ENCODE peak calls at places on chromosome 11, in seven cellular contexts. One of them, this sample, is unnamed.

GRCh38 chr11:109864161-109864661 is 229.0 kb upstream of the ZC3H12C start:
- DNase-seq in EH: peak; percentile 22
- DNase-seq in stimulated activated CD4-positive, alpha-beta T cell treated with anti-CD3 and anti-CD28 coated beads, Interleukin-1b, Interleukin-23, amount 100 ng/mL, for 1 hour: no peak
- DNase-seq in type B pancreatic cell: no peak
- DNase-seq in HEK293T: no peak
- DNase-seq in D341Med: no peak
- DNase-seq in ACHN: no peak
- DNase-seq in this sample: no peak

GRCh38 chr11:1435820-1436467 is 46.2 kb downstream of the BRSK2 start:
- DNase-seq in EH: no peak
- DNase-seq in stimulated activated CD4-positive, alpha-beta T cell treated with anti-CD3 and anti-CD28 coated beads, Interleukin-1b, Interleukin-23, amount 100 ng/mL, for 1 hour: no peak
- DNase-seq in type B pancreatic cell: no peak
- DNase-seq in HEK293T: peak; percentile 32
- DNase-seq in D341Med: peak; percentile 64
- DNase-seq in ACHN: no peak
- DNase-seq in this sample: no peak

GRCh38 chr11:45285931-45286632 is at the start of gene SYT13:
- DNase-seq in EH: no peak
- DNase-seq in stimulated activated CD4-positive, alpha-beta T cell treated with anti-CD3 and anti-CD28 coated beads, Interleukin-1b, Interleukin-23, amount 100 ng/mL, for 1 hour: no peak
- DNase-seq in type B pancreatic cell: peak; percentile 74
- DNase-seq in HEK293T: no peak
- DNase-seq in D341Med: peak; percentile 61
- DNase-seq in ACHN: peak; percentile 26
- DNase-seq in this sample: peak; percentile 48

GRCh38 chr11:21771097-21771496 is 421.8 kb upstream of the ANO5 start:
- DNase-seq in EH: no peak
- DNase-seq in stimulated activated CD4-positive, alpha-beta T cell treated with anti-CD3 and anti-CD28 coated beads, Interleukin-1b, Interleukin-23, amount 100 ng/mL, for 1 hour: no peak
- DNase-seq in type B pancreatic cell: no peak
- DNase-seq in HEK293T: no peak
- DNase-seq in D341Med: no peak
- DNase-seq in ACHN: no peak
- DNase-seq in this sample: no peak

GRCh38 chr11:100188137-100188783 is 498.8 kb upstream of the ARHGAP42 start:
- DNase-seq in EH: no peak
- DNase-seq in stimulated activated CD4-positive, alpha-beta T cell treated with anti-CD3 and anti-CD28 coated beads, Interleukin-1b, Interleukin-23, amount 100 ng/mL, for 1 hour: no peak
- DNase-seq in type B pancreatic cell: no peak
- DNase-seq in HEK293T: no peak
- DNase-seq in D341Med: no peak
- DNase-seq in ACHN: no peak
- DNase-seq in this sample: no peak

GRCh38 chr11:119229736-119230135 is 23.6 kb downstream of the CBL start:
- DNase-seq in EH: peak; percentile 13
- DNase-seq in stimulated activated CD4-positive, alpha-beta T cell treated with anti-CD3 and anti-CD28 coated beads, Interleukin-1b, Interleukin-23, amount 100 ng/mL, for 1 hour: no peak
- DNase-seq in type B pancreatic cell: no peak
- DNase-seq in HEK293T: no peak
- DNase-seq in D341Med: no peak
- DNase-seq in ACHN: no peak
- DNase-seq in this sample: no peak

GRCh38 chr11:60343094-60343704 is 16.1 kb downstream of the MS4A6E start:
- DNase-seq in EH: no peak
- DNase-seq in stimulated activated CD4-positive, alpha-beta T cell treated with anti-CD3 and anti-CD28 coated beads, Interleukin-1b, Interleukin-23, amount 100 ng/mL, for 1 hour: no peak
- DNase-seq in type B pancreatic cell: no peak
- DNase-seq in HEK293T: peak; percentile 16
- DNase-seq in D341Med: peak; percentile 32
- DNase-seq in ACHN: peak; percentile 32
- DNase-seq in this sample: no peak

GRCh38 chr11:21426931-21427330 is 757.5 kb downstream of the NELL1 start:
- DNase-seq in EH: no peak
- DNase-seq in stimulated activated CD4-positive, alpha-beta T cell treated with anti-CD3 and anti-CD28 coated beads, Interleukin-1b, Interleukin-23, amount 100 ng/mL, for 1 hour: no peak
- DNase-seq in type B pancreatic cell: no peak
- DNase-seq in HEK293T: no peak
- DNase-seq in D341Med: no peak
- DNase-seq in ACHN: no peak
- DNase-seq in this sample: no peak

GRCh38 chr11:36060926-36061325 is 117.1 kb downstream of the LDLRAD3 start:
- DNase-seq in EH: no peak
- DNase-seq in stimulated activated CD4-positive, alpha-beta T cell treated with anti-CD3 and anti-CD28 coated beads, Interleukin-1b, Interleukin-23, amount 100 ng/mL, for 1 hour: no peak
- DNase-seq in type B pancreatic cell: no peak
- DNase-seq in HEK293T: no peak
- DNase-seq in D341Med: no peak
- DNase-seq in ACHN: no peak
- DNase-seq in this sample: no peak

GRCh38 chr11:134528453-134528852 is 116.4 kb upstream of the B3GAT1 start:
- DNase-seq in EH: no peak
- DNase-seq in stimulated activated CD4-positive, alpha-beta T cell treated with anti-CD3 and anti-CD28 coated beads, Interleukin-1b, Interleukin-23, amount 100 ng/mL, for 1 hour: no peak
- DNase-seq in type B pancreatic cell: peak; percentile 31
- DNase-seq in HEK293T: no peak
- DNase-seq in D341Med: no peak
- DNase-seq in ACHN: no peak
- DNase-seq in this sample: no peak

GRCh38 chr11:134792677-134793076 is 380.6 kb upstream of the B3GAT1 start:
- DNase-seq in EH: no peak
- DNase-seq in stimulated activated CD4-positive, alpha-beta T cell treated with anti-CD3 and anti-CD28 coated beads, Interleukin-1b, Interleukin-23, amount 100 ng/mL, for 1 hour: no peak
- DNase-seq in type B pancreatic cell: no peak
- DNase-seq in HEK293T: no peak
- DNase-seq in D341Med: no peak
- DNase-seq in ACHN: no peak
- DNase-seq in this sample: no peak

GRCh38 chr11:105612766-105613165 is 2.9 kb downstream of the GRIA4 start:
- DNase-seq in EH: no peak
- DNase-seq in stimulated activated CD4-positive, alpha-beta T cell treated with anti-CD3 and anti-CD28 coated beads, Interleukin-1b, Interleukin-23, amount 100 ng/mL, for 1 hour: no peak
- DNase-seq in type B pancreatic cell: no peak
- DNase-seq in HEK293T: no peak
- DNase-seq in D341Med: no peak
- DNase-seq in ACHN: no peak
- DNase-seq in this sample: no peak

GRCh38 chr11:130188585-130189347 is 29.2 kb downstream of the ST14 start:
- DNase-seq in EH: no peak
- DNase-seq in stimulated activated CD4-positive, alpha-beta T cell treated with anti-CD3 and anti-CD28 coated beads, Interleukin-1b, Interleukin-23, amount 100 ng/mL, for 1 hour: no peak
- DNase-seq in type B pancreatic cell: no peak
- DNase-seq in HEK293T: no peak
- DNase-seq in D341Med: no peak
- DNase-seq in ACHN: no peak
- DNase-seq in this sample: no peak

GRCh38 chr11:64078294-64078693 is 42.6 kb downstream of the FLRT1 start:
- DNase-seq in EH: no peak
- DNase-seq in stimulated activated CD4-positive, alpha-beta T cell treated with anti-CD3 and anti-CD28 coated beads, Interleukin-1b, Interleukin-23, amount 100 ng/mL, for 1 hour: no peak
- DNase-seq in type B pancreatic cell: no peak
- DNase-seq in HEK293T: no peak
- DNase-seq in D341Med: peak; percentile 78
- DNase-seq in ACHN: no peak
- DNase-seq in this sample: peak; percentile 31

GRCh38 chr11:67465190-67465522 is 3.9 kb downstream of the TMEM134 start:
- DNase-seq in EH: no peak
- DNase-seq in stimulated activated CD4-positive, alpha-beta T cell treated with anti-CD3 and anti-CD28 coated beads, Interleukin-1b, Interleukin-23, amount 100 ng/mL, for 1 hour: no peak
- DNase-seq in type B pancreatic cell: no peak
- DNase-seq in HEK293T: no peak
- DNase-seq in D341Med: no peak
- DNase-seq in ACHN: no peak
- DNase-seq in this sample: peak; percentile 31